ENCODE peak calls at places on chromosomes 1 and 21, in four cellular contexts. Z is activated CD8-positive, alpha-beta memory T cell treated with anti-CD3 and anti-CD28 coated beads, Interleukin-2, amount 50 U/mL, for 4 hours; E is body of pancreas; I is AG10803. C is an unnamed sample.

GRCh38 chr1:76278711-76279386 is 204.3 kb downstream of the ST6GALNAC3 start:
- DNase-seq in Z (no peak), E (no peak), I (no peak), C (no peak)

GRCh38 chr1:67760030-67760821 is 73.0 kb downstream of the GNG12 start:
- DNase-seq in Z (peak), E (peak), I (peak), C (peak)

GRCh38 chr1:195591917-195592672 is 1016.1 kb downstream of the KCNT2 start:
- DNase-seq in Z (no peak), E (no peak), I (peak), C (no peak)

GRCh38 chr1:225427249-225428065 is at the start of gene LBR:
- DNase-seq in Z (no peak), E (no peak), I (peak), C (no peak)

GRCh38 chr21:41766051-41766882 is 585 bp downstream of the RIPK4 start:
- DNase-seq in Z (no peak), E (peak), I (no peak), C (no peak)

GRCh38 chr1:201531551-201532425 is 7.1 kb upstream of the NAV1 start:
- DNase-seq in Z (no peak), E (peak), I (peak), C (no peak)

GRCh38 chr21:39006653-39007417 is 176.4 kb downstream of the PSMG1 start:
- DNase-seq in Z (no peak), E (peak), I (no peak), C (no peak)

GRCh38 chr21:45889961-45890360 is 91.6 kb upstream of the COL6A1 start:
- DNase-seq in Z (no peak), E (no peak), I (peak), C (no peak)

GRCh38 chr1:14915356-14916054 is 238.0 kb upstream of the TMEM51 start:
- DNase-seq in Z (peak), E (peak), I (no peak), C (peak)

GRCh38 chr1:61141288-61142044 is 59.1 kb downstream of the NFIA start:
- DNase-seq in Z (no peak), E (no peak), I (peak), C (no peak)

GRCh38 chr1:68229927-68230812 is 2.2 kb downstream of the WLS start:
- DNase-seq in Z (no peak), E (no peak), I (no peak), C (no peak)

GRCh38 chr1:20114021-20114648 is 5.2 kb downstream of the PLA2G2D start:
- DNase-seq in Z (no peak), E (no peak), I (no peak), C (no peak)

GRCh38 chr1:33383974-33384767 is 46.7 kb downstream of the PHC2 start:
- DNase-seq in Z (no peak), E (no peak), I (peak), C (no peak)

GRCh38 chr1:47940779-47941178 is 56.4 kb downstream of the TRABD2B start:
- DNase-seq in Z (no peak), E (no peak), I (peak), C (no peak)

GRCh38 chr1:46202975-46203737 is at the start of gene LURAP1:
- DNase-seq in Z (peak), E (no peak), I (peak), C (peak)

GRCh38 chr1:101520302-101520701 is 283.5 kb downstream of the S1PR1 start:
- DNase-seq in Z (no peak), E (peak), I (peak), C (peak)

GRCh38 chr1:237108299-237109040 is 66.5 kb downstream of the RYR2 start:
- DNase-seq in Z (no peak), E (peak), I (no peak), C (no peak)

GRCh38 chr21:44576025-44576420 is 2.5 kb downstream of the KRTAP10-4 start:
- DNase-seq in Z (no peak), E (no peak), I (no peak), C (no peak)

GRCh38 chr1:19063122-19063521 is 106.6 kb upstream of the IFFO2 start:
- DNase-seq in Z (no peak), E (no peak), I (no peak), C (no peak)

GRCh38 chr1:64765826-64766225 is 21.0 kb downstream of the RAVER2 start:
- DNase-seq in Z (no peak), E (peak), I (no peak), C (no peak)

GRCh38 chr1:37486680-37487618 is 12.6 kb downstream of the ZC3H12A start:
- DNase-seq in Z (peak), E (peak), I (peak), C (peak)

GRCh38 chr1:245322673-245323072 is 167.9 kb downstream of the KIF26B start:
- DNase-seq in Z (no peak), E (no peak), I (peak), C (no peak)

GRCh38 chr1:156559797-156560112 is 12.6 kb downstream of the IQGAP3 start:
- DNase-seq in Z (no peak), E (no peak), I (no peak), C (no peak)

GRCh38 chr1:52695627-52696026 is 2.5 kb downstream of the COA7 start:
- DNase-seq in Z (no peak), E (no peak), I (no peak), C (no peak)

GRCh38 chr1:2804628-2805351 is 3.3 kb upstream of the TTC34 start:
- DNase-seq in Z (no peak), E (no peak), I (no peak), C (no peak)

GRCh38 chr1:21305900-21306189 is 15.6 kb upstream of the ECE1 start:
- DNase-seq in Z (no peak), E (no peak), I (no peak), C (no peak)

GRCh38 chr1:184329962-184330868 is 56.6 kb upstream of the C1orf21 start:
- DNase-seq in Z (no peak), E (peak), I (no peak), C (no peak)

GRCh38 chr1:111199881-111200801 is at the start of gene DENND2D:
- DNase-seq in Z (peak), E (peak), I (no peak), C (no peak)

GRCh38 chr1:201628490-201628889 is 89.6 kb downstream of the NAV1 start:
- DNase-seq in Z (no peak), E (no peak), I (no peak), C (no peak)

GRCh38 chr1:28340221-28340974 is 11.6 kb downstream of the MED18 start:
- DNase-seq in Z (no peak), E (no peak), I (no peak), C (no peak)

GRCh38 chr1:95326023-95326422 is 92.0 kb downstream of the RWDD3 start:
- DNase-seq in Z (no peak), E (no peak), I (no peak), C (no peak)

GRCh38 chr1:59323879-59324278 is 27.0 kb downstream of the FGGY start:
- DNase-seq in Z (no peak), E (no peak), I (peak), C (no peak)